ENCODE peak calls at places on chromosomes 4 and X, in seven cellular contexts. One of them, this sample, is unnamed.

GRCh38 chr4:25030283-25031076 is at the start of gene LGI2:
- DNase-seq in left lung: peak
- DNase-seq in PC-9: no peak
- DNase-seq in cerebellar cortex: no peak
- DNase-seq in GDM1: no peak
- DNase-seq in RKO: peak
- DNase-seq in T-helper 2 cell: no peak
- DNase-seq in this sample: no peak

GRCh38 chr4:79917246-79917645 is 155.8 kb downstream of the ANTXR2 start:
- DNase-seq in cerebellar cortex: peak
- DNase-seq in T-helper 2 cell: no peak
- DNase-seq in RKO: peak
- DNase-seq in GDM1: peak
- DNase-seq in left lung: no peak
- DNase-seq in PC-9: peak
- DNase-seq in this sample: no peak

GRCh38 chr4:38686682-38687081 is 22.7 kb downstream of the KLF3 start:
- DNase-seq in T-helper 2 cell: no peak
- DNase-seq in GDM1: no peak
- DNase-seq in RKO: no peak
- DNase-seq in PC-9: no peak
- DNase-seq in cerebellar cortex: no peak
- DNase-seq in left lung: no peak
- DNase-seq in this sample: no peak

GRCh38 chr4:2843909-2844584 is 403 bp downstream of the ADD1 start:
- DNase-seq in T-helper 2 cell: no peak
- DNase-seq in RKO: peak
- DNase-seq in GDM1: no peak
- DNase-seq in PC-9: peak
- DNase-seq in left lung: no peak
- DNase-seq in cerebellar cortex: no peak
- DNase-seq in this sample: no peak

GRCh38 chr4:128513664-128514484 is 226.3 kb upstream of the PGRMC2 start:
- DNase-seq in T-helper 2 cell: no peak
- DNase-seq in cerebellar cortex: no peak
- DNase-seq in left lung: no peak
- DNase-seq in RKO: no peak
- DNase-seq in GDM1: no peak
- DNase-seq in PC-9: no peak
- DNase-seq in this sample: no peak

GRCh38 chr4:142265536-142265935 is 580.6 kb downstream of the INPP4B start:
- DNase-seq in RKO: peak
- DNase-seq in PC-9: no peak
- DNase-seq in GDM1: no peak
- DNase-seq in left lung: no peak
- DNase-seq in cerebellar cortex: no peak
- DNase-seq in T-helper 2 cell: no peak
- DNase-seq in this sample: no peak

GRCh38 chrX:50903387-50904027 is 7.0 kb upstream of the BMP15 start:
- DNase-seq in RKO: peak
- DNase-seq in cerebellar cortex: peak
- DNase-seq in T-helper 2 cell: no peak
- DNase-seq in GDM1: no peak
- DNase-seq in left lung: no peak
- DNase-seq in PC-9: peak
- DNase-seq in this sample: no peak

GRCh38 chrX:132025085-132025484 is 2.0 kb downstream of the STK26 start:
- DNase-seq in T-helper 2 cell: no peak
- DNase-seq in RKO: peak
- DNase-seq in PC-9: no peak
- DNase-seq in cerebellar cortex: no peak
- DNase-seq in GDM1: no peak
- DNase-seq in left lung: no peak
- DNase-seq in this sample: no peak

GRCh38 chr4:88514557-88515511 is 8.7 kb downstream of the PYURF start:
- DNase-seq in RKO: no peak
- DNase-seq in GDM1: no peak
- DNase-seq in cerebellar cortex: no peak
- DNase-seq in PC-9: no peak
- DNase-seq in T-helper 2 cell: no peak
- DNase-seq in left lung: no peak
- DNase-seq in this sample: no peak

GRCh38 chr4:102867278-102868152 is 1.3 kb upstream of the CISD2 start:
- DNase-seq in T-helper 2 cell: no peak
- DNase-seq in RKO: peak
- DNase-seq in left lung: no peak
- DNase-seq in GDM1: no peak
- DNase-seq in cerebellar cortex: no peak
- DNase-seq in PC-9: no peak
- DNase-seq in this sample: no peak

This sample was measured in RWPE2.